ENCODE peak calls at places on chromosomes 6 and 20, in nine cellular contexts. U is suprapubic skin, Q is spleen, P is GM12878, L is sigmoid colon, N is Panc1, G is HCT116, W is endothelial cell of umbilical vein, Z is SK-N-SH. X is an unnamed sample. For H3K4me1, the result is how much of the 10 kb centered on the place peaks cover.

GRCh38 chr6:159970659-159971063 is 1.8 kb downstream of the IGF2R start:
- DNase-seq in U (no peak), Q (no peak), P (no peak), L (no peak), N (no peak), G (no peak), W (no peak), Z (no peak), X (no peak)

GRCh38 chr6:26312096-26312463 is 52.9 kb upstream of the BTN3A2 start:
- DNase-seq in U (no peak), Q (no peak), P (no peak), L (no peak), N (no peak), G (no peak), W (no peak), Z (no peak), X (no peak)

GRCh38 chr6:47241742-47242482 is 67.8 kb downstream of the TNFRSF21 start:
- DNase-seq in U (no peak), Q (no peak), P (no peak), L (peak), N (no peak), G (no peak), W (no peak), Z (no peak), X (no peak)

GRCh38 chr6:7974932-7975763 is 64.6 kb upstream of the TXNDC5 start:
- DNase-seq in U (peak), Q (peak), P (no peak), L (peak), N (peak), G (peak), W (peak), Z (peak), X (peak)

GRCh38 chr6:143092768-143093167 is 32.1 kb downstream of the AIG1 start:
- DNase-seq in U (no peak), Q (no peak), P (no peak), L (no peak), N (no peak), G (no peak), W (no peak), Z (no peak), X (no peak)

GRCh38 chr6:139920027-139920851 is 545.8 kb upstream of the CITED2 start:
- DNase-seq in U (no peak), Q (no peak), P (no peak), L (no peak), N (no peak), G (no peak), W (no peak), Z (no peak), X (no peak)

GRCh38 chr20:11376998-11377397 is 540.7 kb upstream of the BTBD3 start:
- DNase-seq in U (no peak), Q (no peak), P (no peak), L (no peak), N (no peak), G (no peak), W (no peak), Z (no peak), X (no peak)

GRCh38 chr6:37099442-37099841 is 70.5 kb upstream of the PIM1 start:
- DNase-seq in U (no peak), Q (no peak), P (no peak), L (no peak), N (no peak), G (no peak), W (no peak), Z (no peak), X (no peak)

GRCh38 chr6:124964084-124964763 is 2.0 kb downstream of the RNF217 start:
- DNase-seq in U (no peak), Q (no peak), P (no peak), L (peak), N (no peak), G (no peak), W (peak), Z (no peak), X (no peak)

GRCh38 chr6:158149641-158150040 is 18.4 kb downstream of the SERAC1 start:
- DNase-seq in U (no peak), Q (no peak), P (no peak), L (no peak), N (no peak), G (no peak), W (peak), Z (no peak), X (no peak)

GRCh38 chr6:14766595-14766994 is 479.3 kb upstream of the JARID2 start:
- DNase-seq in U (no peak), Q (no peak), P (no peak), L (no peak), N (no peak), G (no peak), W (no peak), Z (no peak), X (no peak)

GRCh38 chr6:134676307-134677281 is 273.3 kb downstream of the ALDH8A1 start:
- DNase-seq in U (no peak), Q (no peak), P (no peak), L (no peak), N (no peak), G (no peak), W (no peak), Z (no peak), X (no peak)

GRCh38 chr20:10672579-10673127 is 1.1 kb downstream of the JAG1 start:
- DNase-seq in U (peak), Q (peak), P (no peak), L (peak), N (no peak), G (no peak), W (peak), Z (peak), X (no peak)

GRCh38 chr6:36633915-36634314 is 39.8 kb downstream of the SRSF3 start:
- DNase-seq in U (no peak), Q (peak), P (no peak), L (no peak), N (no peak), G (no peak), W (peak), Z (peak), X (peak)

DNA sequence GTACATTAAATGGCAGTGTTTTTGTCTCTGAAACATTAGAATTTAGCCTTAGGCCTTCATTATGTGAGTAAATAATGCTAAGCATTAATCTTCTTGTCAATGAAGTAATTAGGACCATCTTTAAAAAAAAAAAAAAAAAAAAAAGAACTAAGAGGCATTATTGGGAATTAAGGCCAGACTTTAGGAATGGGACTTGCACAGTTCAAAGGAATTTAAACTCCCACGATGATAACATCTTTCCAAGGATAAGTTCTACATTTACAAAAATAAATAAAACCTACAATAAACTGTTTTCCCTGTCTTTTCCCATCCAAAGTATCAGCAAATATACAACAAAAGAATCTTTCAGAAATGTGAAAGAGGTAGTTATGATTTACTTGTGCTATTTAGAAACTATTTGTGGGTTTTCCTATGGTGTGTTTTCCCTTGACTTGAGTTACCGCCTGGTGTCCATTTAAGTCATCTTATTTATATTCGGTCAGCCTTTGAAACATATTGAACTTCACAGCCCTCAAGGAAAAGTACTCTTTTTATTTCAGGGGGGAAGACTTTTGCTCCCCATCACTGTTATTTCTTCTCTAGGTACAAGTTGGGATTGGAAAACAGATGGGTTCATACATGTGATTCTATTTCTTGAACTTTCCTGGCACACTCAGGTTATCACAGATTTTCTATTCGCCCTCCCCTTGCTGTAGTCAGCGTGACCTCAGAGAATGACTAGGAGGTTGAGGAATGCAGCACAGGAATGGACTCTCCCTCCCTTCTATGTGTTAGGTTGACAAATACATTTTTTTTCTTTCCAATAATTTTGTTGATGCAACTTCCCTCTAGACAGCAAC is 13.6 kb downstream of the STMND1 start:
- DNase-seq in U (no peak), Q (no peak), P (no peak), L (no peak), N (peak), G (peak), W (peak), Z (no peak), X (no peak)
- H3K4me1 ChIP-seq in U (under half), Q (under half), P (under half), L (under half), N (under half), G (under half), W (under half), Z (under half), X (under half)

GRCh38 chr6:31573239-31574105 is 1.4 kb downstream of the LTA start:
- DNase-seq in U (no peak), Q (peak), P (no peak), L (no peak), N (no peak), G (no peak), W (no peak), Z (no peak), X (no peak)
- H3K4me3 ChIP-seq in U (no peak), Q (no peak), P (peak), L (no peak), N (no peak), G (no peak), W (no peak), Z (no peak), X (no peak)

DNA sequence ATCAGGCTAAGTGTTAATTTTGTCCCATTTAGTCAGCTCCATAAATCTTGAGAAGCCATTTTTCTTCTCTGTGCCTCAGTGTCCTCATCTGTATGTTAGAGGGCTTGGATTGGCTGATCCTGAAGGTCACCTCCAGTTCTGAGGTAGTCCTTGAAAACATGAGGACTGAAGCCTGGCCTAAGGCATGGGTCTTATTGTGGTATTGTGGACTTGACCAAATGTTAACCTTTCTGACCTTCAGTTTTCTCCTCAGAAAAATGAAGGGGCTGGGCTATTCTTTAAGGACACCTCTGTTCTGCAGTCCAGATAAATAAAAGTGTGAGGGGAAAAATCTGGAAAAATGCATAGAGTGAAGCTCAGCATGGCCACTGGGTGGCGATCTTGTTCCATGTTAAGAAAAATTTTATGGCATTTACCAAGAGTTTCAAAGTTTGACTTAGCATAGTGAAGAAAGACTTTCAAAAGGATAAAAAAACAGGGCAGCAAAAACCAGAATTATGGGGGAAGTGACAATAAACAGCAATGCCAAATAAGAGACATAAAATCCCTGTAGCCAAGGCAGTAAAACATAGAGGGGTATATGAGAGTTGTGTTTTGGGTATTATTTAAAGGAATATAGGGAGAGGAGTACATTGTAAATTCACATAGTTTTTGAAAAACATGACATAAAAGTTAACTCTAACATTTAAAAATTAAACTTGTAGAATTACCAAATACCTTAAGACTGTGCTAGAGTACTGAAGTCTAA is 13.2 kb upstream of the TFB1M start:
- DNase-seq in U (no peak), Q (no peak), P (no peak), L (peak), N (peak), G (peak), W (peak), Z (peak), X (peak)
- TF ChIP-seq POLR2AphosphoS5 in U (no peak), Q (no peak), P (no peak), L (no peak), N (no peak), G (no peak), W (no peak), Z (no peak), X (no peak)

GRCh38 chr20:3672864-3673550 is 8.8 kb downstream of the ADAM33 start:
- DNase-seq in U (no peak), Q (no peak), P (no peak), L (no peak), N (no peak), G (no peak), W (no peak), Z (no peak), X (no peak)
- H3K4me1 ChIP-seq in U (under half), Q (under half), P (under half), L (under half), N (under half), G (under half), W (under half), Z (under half), X (under half)

GRCh38 chr6:27476090-27476489 is 3.2 kb upstream of the ZNF184 start:
- DNase-seq in U (no peak), Q (no peak), P (no peak), L (no peak), N (no peak), G (no peak), W (no peak), Z (no peak), X (no peak)
- H3K4me3 ChIP-seq in U (no peak), Q (no peak), P (no peak), L (no peak), N (no peak), G (no peak), W (no peak), Z (no peak), X (no peak)

GRCh38 chr20:39283464-39283863 is 321.3 kb downstream of the DHX35 start:
- DNase-seq in U (no peak), Q (no peak), P (no peak), L (no peak), N (no peak), G (no peak), W (no peak), Z (no peak), X (no peak)

GRCh38 chr20:39280875-39281274 is 318.7 kb downstream of the DHX35 start:
- DNase-seq in U (no peak), Q (no peak), P (no peak), L (no peak), N (no peak), G (no peak), W (no peak), Z (no peak), X (no peak)

GRCh38 chr20:39277185-39277584 is 315.0 kb downstream of the DHX35 start:
- DNase-seq in U (no peak), Q (no peak), P (no peak), L (no peak), N (no peak), G (no peak), W (no peak), Z (no peak), X (no peak)

DNA sequence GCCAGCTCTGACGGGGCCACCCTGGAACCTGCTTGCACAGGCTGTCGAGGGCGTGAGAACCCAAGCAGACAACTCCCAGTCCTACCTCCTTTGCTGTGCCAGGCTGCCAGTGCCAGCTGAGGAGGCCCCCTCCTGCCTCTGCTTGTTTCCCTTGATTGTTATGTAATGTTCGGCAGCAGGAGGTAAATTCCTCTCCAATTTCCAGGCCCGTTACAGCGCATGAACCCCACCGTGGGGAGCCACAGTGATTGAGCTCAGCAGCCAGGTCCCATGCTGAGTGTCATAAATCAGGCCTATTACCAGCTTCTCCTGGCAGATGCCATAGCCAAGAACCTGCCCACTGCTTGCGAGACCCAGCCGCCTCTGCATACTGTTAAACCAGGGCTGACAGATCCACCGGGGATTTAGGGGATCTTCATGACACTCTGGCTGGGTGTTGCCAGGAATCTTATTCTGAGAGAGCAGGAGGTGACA is 320.5 kb downstream of the DHX35 start:
- DNase-seq in U (no peak), Q (no peak), P (no peak), L (peak), N (no peak), G (no peak), W (no peak), Z (no peak), X (no peak)
- TF ChIP-seq POLR2AphosphoS5 in U (no peak), Q (no peak), P (no peak), L (peak), N (no peak), G (no peak), W (no peak), Z (no peak), X (no peak)

GRCh38 chr20:48933017-48933766 is 11.7 kb downstream of the ARFGEF2 start:
- DNase-seq in U (no peak), Q (no peak), P (no peak), L (no peak), N (no peak), G (no peak), W (no peak), Z (no peak), X (no peak)
- H3K4me1 ChIP-seq in U (under half), Q (under half), P (under half), L (under half), N (under half), G (under half), W (under half), Z (under half), X (under half)